ENCODE peak calls at places on chromosome 21, in six cellular contexts. One of them, this sample, is unnamed.

GRCh38 chr21:28336299-28336698 is 656.4 kb downstream of the LTN1 start:
- DNase-seq in HCT116: no peak
- DNase-seq in endothelial cell: no peak
- DNase-seq in PC-3: peak
- DNase-seq in brain microvascular endothelial cell: peak
- DNase-seq in GM20000: no peak
- DNase-seq in this sample: peak

GRCh38 chr21:46213620-46214286 is 14.8 kb downstream of the LSS start:
- DNase-seq in HCT116: no peak
- DNase-seq in endothelial cell: no peak
- DNase-seq in PC-3: no peak
- DNase-seq in brain microvascular endothelial cell: no peak
- DNase-seq in GM20000: no peak
- DNase-seq in this sample: no peak

GRCh38 chr21:27101533-27101932 is 134.6 kb upstream of the ADAMTS5 start:
- DNase-seq in HCT116: no peak
- DNase-seq in endothelial cell: no peak
- DNase-seq in PC-3: no peak
- DNase-seq in brain microvascular endothelial cell: no peak
- DNase-seq in GM20000: no peak
- DNase-seq in this sample: no peak

GRCh38 chr21:45508607-45509565 is 33.4 kb downstream of the SLC19A1 start:
- DNase-seq in HCT116: no peak
- DNase-seq in endothelial cell: no peak
- DNase-seq in PC-3: no peak
- DNase-seq in brain microvascular endothelial cell: no peak
- DNase-seq in GM20000: no peak
- DNase-seq in this sample: no peak

GRCh38 chr21:31258073-31258472 is 86.0 kb downstream of the TIAM1 start:
- DNase-seq in HCT116: no peak
- DNase-seq in endothelial cell: no peak
- DNase-seq in PC-3: no peak
- DNase-seq in brain microvascular endothelial cell: no peak
- DNase-seq in GM20000: no peak
- DNase-seq in this sample: no peak

GRCh38 chr21:27225142-27225541 is 258.3 kb upstream of the ADAMTS5 start:
- DNase-seq in HCT116: no peak
- DNase-seq in endothelial cell: no peak
- DNase-seq in PC-3: no peak
- DNase-seq in brain microvascular endothelial cell: no peak
- DNase-seq in GM20000: no peak
- DNase-seq in this sample: no peak

GRCh38 chr21:19048088-19048672 is 644.6 kb upstream of the TMPRSS15 start:
- DNase-seq in HCT116: no peak
- DNase-seq in endothelial cell: no peak
- DNase-seq in PC-3: no peak
- DNase-seq in brain microvascular endothelial cell: no peak
- DNase-seq in GM20000: no peak
- DNase-seq in this sample: no peak

GRCh38 chr21:32184485-32184884 is 94.4 kb downstream of the MIS18A start:
- DNase-seq in HCT116: no peak
- DNase-seq in endothelial cell: no peak
- DNase-seq in PC-3: no peak
- DNase-seq in brain microvascular endothelial cell: no peak
- DNase-seq in GM20000: no peak
- DNase-seq in this sample: no peak

GRCh38 chr21:44012474-44013379 is 618 bp downstream of the TRAPPC10 start:
- DNase-seq in HCT116: no peak
- DNase-seq in endothelial cell: peak
- DNase-seq in PC-3: peak
- DNase-seq in brain microvascular endothelial cell: peak
- DNase-seq in GM20000: peak
- DNase-seq in this sample: no peak

GRCh38 chr21:16402752-16403151 is 673.0 kb downstream of the USP25 start:
- DNase-seq in HCT116: no peak
- DNase-seq in endothelial cell: no peak
- DNase-seq in PC-3: no peak
- DNase-seq in brain microvascular endothelial cell: no peak
- DNase-seq in GM20000: no peak
- DNase-seq in this sample: no peak

GRCh38 chr21:44984792-44985440 is 45.1 kb downstream of the SLX9 start:
- DNase-seq in HCT116: no peak
- DNase-seq in endothelial cell: no peak
- DNase-seq in PC-3: no peak
- DNase-seq in brain microvascular endothelial cell: no peak
- DNase-seq in GM20000: no peak
- DNase-seq in this sample: no peak

GRCh38 chr21:46033410-46034404 is 52.1 kb downstream of the COL6A1 start:
- DNase-seq in HCT116: no peak
- DNase-seq in endothelial cell: no peak
- DNase-seq in PC-3: peak
- DNase-seq in brain microvascular endothelial cell: no peak
- DNase-seq in GM20000: no peak
- DNase-seq in this sample: no peak

GRCh38 chr21:15443740-15444117 is 286.1 kb upstream of the USP25 start:
- DNase-seq in HCT116: no peak
- DNase-seq in endothelial cell: no peak
- DNase-seq in PC-3: no peak
- DNase-seq in brain microvascular endothelial cell: no peak
- DNase-seq in GM20000: no peak
- DNase-seq in this sample: no peak

GRCh38 chr21:46295996-46296752 is 10.0 kb downstream of the YBEY start:
- DNase-seq in HCT116: no peak
- DNase-seq in endothelial cell: no peak
- DNase-seq in PC-3: no peak
- DNase-seq in brain microvascular endothelial cell: peak
- DNase-seq in GM20000: peak
- DNase-seq in this sample: peak

GRCh38 chr21:15686506-15686905 is 43.3 kb upstream of the USP25 start:
- DNase-seq in HCT116: no peak
- DNase-seq in endothelial cell: no peak
- DNase-seq in PC-3: no peak
- DNase-seq in brain microvascular endothelial cell: no peak
- DNase-seq in GM20000: no peak
- DNase-seq in this sample: no peak

GRCh38 chr21:35782667-35783066 is 277.7 kb downstream of the SETD4 start:
- DNase-seq in HCT116: no peak
- DNase-seq in endothelial cell: no peak
- DNase-seq in PC-3: no peak
- DNase-seq in brain microvascular endothelial cell: no peak
- DNase-seq in GM20000: no peak
- DNase-seq in this sample: no peak
- TF ChIP-seq CTCF in HCT116: no peak
- TF ChIP-seq CTCF in endothelial cell: no peak
- TF ChIP-seq CTCF in PC-3: no peak
- TF ChIP-seq CTCF in brain microvascular endothelial cell: no peak
- TF ChIP-seq CTCF in GM20000: no peak
- TF ChIP-seq CTCF in this sample: no peak

GRCh38 chr21:42233067-42233981 is 14.4 kb downstream of the ABCG1 start:
- DNase-seq in HCT116: no peak
- DNase-seq in endothelial cell: peak
- DNase-seq in PC-3: peak
- DNase-seq in brain microvascular endothelial cell: peak
- DNase-seq in GM20000: peak
- DNase-seq in this sample: no peak
- TF ChIP-seq CTCF in HCT116: peak
- TF ChIP-seq CTCF in endothelial cell: no peak
- TF ChIP-seq CTCF in PC-3: peak
- TF ChIP-seq CTCF in brain microvascular endothelial cell: peak
- TF ChIP-seq CTCF in GM20000: no peak
- TF ChIP-seq CTCF in this sample: no peak

GRCh38 chr21:33206771-33207290 is 22.9 kb upstream of the IFNAR2 start:
- DNase-seq in HCT116: no peak
- DNase-seq in endothelial cell: no peak
- DNase-seq in PC-3: no peak
- DNase-seq in brain microvascular endothelial cell: no peak
- DNase-seq in GM20000: no peak
- DNase-seq in this sample: no peak
- TF ChIP-seq CTCF in HCT116: no peak
- TF ChIP-seq CTCF in endothelial cell: no peak
- TF ChIP-seq CTCF in PC-3: no peak
- TF ChIP-seq CTCF in brain microvascular endothelial cell: no peak
- TF ChIP-seq CTCF in GM20000: no peak
- TF ChIP-seq CTCF in this sample: no peak

GRCh38 chr21:39373634-39374033 is 24.7 kb upstream of the HMGN1 start:
- DNase-seq in HCT116: no peak
- DNase-seq in endothelial cell: peak
- DNase-seq in PC-3: peak
- DNase-seq in brain microvascular endothelial cell: peak
- DNase-seq in GM20000: no peak
- DNase-seq in this sample: no peak
- TF ChIP-seq CTCF in HCT116: peak
- TF ChIP-seq CTCF in endothelial cell: no peak
- TF ChIP-seq CTCF in PC-3: peak
- TF ChIP-seq CTCF in brain microvascular endothelial cell: peak
- TF ChIP-seq CTCF in GM20000: peak
- TF ChIP-seq CTCF in this sample: peak

DNA sequence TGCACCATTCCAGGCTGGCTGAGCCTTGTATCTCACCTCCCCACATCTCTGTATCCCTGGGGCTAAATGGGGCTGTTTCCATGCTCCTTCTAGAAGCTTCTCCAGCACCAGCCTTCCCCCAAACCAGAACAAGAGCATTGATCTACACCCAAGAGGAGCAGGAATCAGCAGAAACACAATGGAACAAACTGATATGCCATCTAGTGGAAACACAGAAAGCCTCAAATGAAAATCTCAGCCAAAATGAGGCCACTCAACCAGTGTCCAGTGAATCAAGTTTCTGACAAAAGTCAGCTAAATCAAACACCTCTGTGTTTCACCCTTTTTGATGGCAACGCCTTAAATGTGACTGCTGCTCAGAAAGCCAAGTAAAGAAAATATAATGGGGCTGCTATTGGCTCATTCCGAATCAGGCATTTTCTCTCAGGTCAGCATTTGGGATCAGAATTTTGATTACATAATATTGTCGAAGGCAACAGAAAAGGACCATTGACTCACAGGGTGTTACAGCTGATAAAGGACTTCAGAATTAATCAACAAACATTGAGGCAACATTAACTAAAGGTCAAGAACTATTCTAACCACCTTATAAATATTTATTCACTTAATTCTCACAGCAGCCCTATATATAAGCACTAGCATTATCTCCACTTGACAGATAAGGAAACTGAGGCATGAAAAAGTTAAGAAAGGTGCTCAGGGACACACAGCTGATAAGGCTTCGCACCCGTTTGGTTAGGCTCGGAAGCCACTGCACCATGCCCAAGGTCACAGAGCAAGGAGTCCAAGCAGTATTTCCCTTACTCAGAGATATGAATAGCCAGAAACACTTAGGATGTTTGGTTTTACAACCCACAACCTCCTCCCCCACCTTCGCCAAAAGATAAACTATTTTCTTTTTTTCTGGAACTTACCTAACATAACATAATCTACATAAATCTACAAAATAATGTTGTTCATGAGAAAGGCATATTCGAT is 85.8 kb upstream of the KCNJ15 start:
- DNase-seq in HCT116: no peak
- DNase-seq in endothelial cell: no peak
- DNase-seq in PC-3: peak
- DNase-seq in brain microvascular endothelial cell: no peak
- DNase-seq in GM20000: no peak
- DNase-seq in this sample: no peak
- TF ChIP-seq CTCF in HCT116: no peak
- TF ChIP-seq CTCF in endothelial cell: no peak
- TF ChIP-seq CTCF in PC-3: no peak
- TF ChIP-seq CTCF in brain microvascular endothelial cell: peak
- TF ChIP-seq CTCF in GM20000: no peak
- TF ChIP-seq CTCF in this sample: peak

This sample was measured in AG09319.